ENCODE peak calls at places on chromosomes 3 and 15, in five cellular contexts. One of them, this sample, is unnamed.

GRCh38 chr15:70023064-70023768 is 74.5 kb downstream of the TLE3 start:
- DNase-seq in NCI-H2029 treated with DMSO at 0.1 percent for 48 hours: peak; percentile 10
- DNase-seq in hypothalamus: no peak
- DNase-seq in BJ: peak; percentile 52
- DNase-seq in iPS-NIHi11: no peak
- DNase-seq in this sample: no peak

GRCh38 chr3:17407576-17407975 is 334.9 kb downstream of the TBC1D5 start:
- DNase-seq in NCI-H2029 treated with DMSO at 0.1 percent for 48 hours: no peak
- DNase-seq in hypothalamus: no peak
- DNase-seq in BJ: no peak
- DNase-seq in iPS-NIHi11: peak; percentile 19
- DNase-seq in this sample: no peak

GRCh38 chr3:105366302-105367062 is at the start of gene ALCAM:
- DNase-seq in NCI-H2029 treated with DMSO at 0.1 percent for 48 hours: peak; percentile 92
- DNase-seq in hypothalamus: peak; percentile 96
- DNase-seq in BJ: peak; percentile 91
- DNase-seq in iPS-NIHi11: peak; percentile 87
- DNase-seq in this sample: peak; percentile 77

GRCh38 chr3:77191640-77192039 is 151.7 kb downstream of the ROBO2 start:
- DNase-seq in NCI-H2029 treated with DMSO at 0.1 percent for 48 hours: no peak
- DNase-seq in hypothalamus: no peak
- DNase-seq in BJ: no peak
- DNase-seq in iPS-NIHi11: no peak
- DNase-seq in this sample: peak; percentile 15

GRCh38 chr3:52568066-52568465 is 31.7 kb downstream of the UQCC5 start:
- DNase-seq in NCI-H2029 treated with DMSO at 0.1 percent for 48 hours: no peak
- DNase-seq in hypothalamus: no peak
- DNase-seq in BJ: no peak
- DNase-seq in iPS-NIHi11: no peak
- DNase-seq in this sample: no peak

GRCh38 chr15:72487070-72487797 is 13.1 kb downstream of the ARIH1 start:
- DNase-seq in NCI-H2029 treated with DMSO at 0.1 percent for 48 hours: no peak
- DNase-seq in hypothalamus: no peak
- DNase-seq in BJ: no peak
- DNase-seq in iPS-NIHi11: no peak
- DNase-seq in this sample: no peak

GRCh38 chr3:191383104-191383503 is 52.8 kb upstream of the UTS2B start:
- DNase-seq in NCI-H2029 treated with DMSO at 0.1 percent for 48 hours: no peak
- DNase-seq in hypothalamus: no peak
- DNase-seq in BJ: no peak
- DNase-seq in iPS-NIHi11: no peak
- DNase-seq in this sample: no peak

GRCh38 chr3:34212671-34213070 is 414.2 kb downstream of the PDCD6IP start:
- DNase-seq in NCI-H2029 treated with DMSO at 0.1 percent for 48 hours: peak; percentile 48
- DNase-seq in hypothalamus: no peak
- DNase-seq in BJ: no peak
- DNase-seq in iPS-NIHi11: no peak
- DNase-seq in this sample: no peak

GRCh38 chr3:53544357-53544756 is 49.9 kb downstream of the CACNA1D start:
- DNase-seq in NCI-H2029 treated with DMSO at 0.1 percent for 48 hours: no peak
- DNase-seq in hypothalamus: no peak
- DNase-seq in BJ: no peak
- DNase-seq in iPS-NIHi11: no peak
- DNase-seq in this sample: no peak

GRCh38 chr3:46029953-46030543 is 2.8 kb upstream of the XCR1 start:
- DNase-seq in NCI-H2029 treated with DMSO at 0.1 percent for 48 hours: no peak
- DNase-seq in hypothalamus: no peak
- DNase-seq in BJ: no peak
- DNase-seq in iPS-NIHi11: no peak
- DNase-seq in this sample: no peak

GRCh38 chr15:29813009-29813408 is 9.3 kb downstream of the TJP1 start:
- DNase-seq in NCI-H2029 treated with DMSO at 0.1 percent for 48 hours: no peak
- DNase-seq in hypothalamus: no peak
- DNase-seq in BJ: no peak
- DNase-seq in iPS-NIHi11: no peak
- DNase-seq in this sample: no peak

GRCh38 chr3:70855139-70855538 is 542.7 kb upstream of the MDFIC2 start:
- DNase-seq in NCI-H2029 treated with DMSO at 0.1 percent for 48 hours: no peak
- DNase-seq in hypothalamus: no peak
- DNase-seq in BJ: no peak
- DNase-seq in iPS-NIHi11: no peak
- DNase-seq in this sample: no peak

GRCh38 chr3:129314757-129315385 is 36.2 kb downstream of the HMCES start:
- DNase-seq in NCI-H2029 treated with DMSO at 0.1 percent for 48 hours: peak; percentile 58
- DNase-seq in hypothalamus: peak; percentile 69
- DNase-seq in BJ: peak; percentile 42
- DNase-seq in iPS-NIHi11: peak; percentile 97
- DNase-seq in this sample: peak; percentile 92

GRCh38 chr3:194623449-194624290 is 9.5 kb downstream of the TMEM44 start:
- DNase-seq in NCI-H2029 treated with DMSO at 0.1 percent for 48 hours: no peak
- DNase-seq in hypothalamus: no peak
- DNase-seq in BJ: no peak
- DNase-seq in iPS-NIHi11: peak; percentile 61
- DNase-seq in this sample: no peak

GRCh38 chr15:96107922-96108321 is 222.6 kb upstream of the NR2F2 start:
- DNase-seq in NCI-H2029 treated with DMSO at 0.1 percent for 48 hours: no peak
- DNase-seq in hypothalamus: no peak
- DNase-seq in BJ: no peak
- DNase-seq in iPS-NIHi11: no peak
- DNase-seq in this sample: no peak

GRCh38 chr3:37262816-37263393 is 88.5 kb upstream of the LRRFIP2 start:
- DNase-seq in NCI-H2029 treated with DMSO at 0.1 percent for 48 hours: no peak
- DNase-seq in hypothalamus: no peak
- DNase-seq in BJ: no peak
- DNase-seq in iPS-NIHi11: no peak
- DNase-seq in this sample: no peak

GRCh38 chr15:48062476-48062875 is 58.3 kb upstream of the SLC24A5 start:
- DNase-seq in NCI-H2029 treated with DMSO at 0.1 percent for 48 hours: no peak
- DNase-seq in hypothalamus: no peak
- DNase-seq in BJ: no peak
- DNase-seq in iPS-NIHi11: no peak
- DNase-seq in this sample: peak; percentile 9